ENCODE peak calls at places on chromosome 16, in four cellular contexts. P is PC-3, N is transverse colon, Z is uterus. X is an unnamed sample.

GRCh38 chr16:57315401-57315800 is 30.9 kb upstream of the PLLP start:
- DNase-seq in Z (no peak), N (no peak), P (no peak), X (no peak)

GRCh38 chr16:1159973-1160772 is 7.3 kb downstream of the CACNA1H start:
- DNase-seq in Z (peak; percentile 88), N (peak; percentile 26), P (peak; percentile 15), X (no peak)

GRCh38 chr16:77613115-77613514 is 109.2 kb upstream of the NUDT7 start:
- DNase-seq in P (no peak), Z (no peak), N (no peak), X (no peak)

GRCh38 chr16:30166202-30166902 is 17.1 kb upstream of the CORO1A start:
- DNase-seq in N (no peak), P (no peak), Z (no peak), X (peak; percentile 81)

GRCh38 chr16:57357330-57358151 is 1.0 kb upstream of the CCL22 start:
- DNase-seq in Z (no peak), P (no peak), N (no peak), X (no peak)

GRCh38 chr16:66750279-66751134 is 902 bp downstream of the DYNC1LI2 start:
- DNase-seq in Z (no peak), N (no peak), P (no peak), X (peak; percentile 17)

GRCh38 chr16:3152273-3153076 is 17.6 kb downstream of the ZNF213 start:
- DNase-seq in N (peak; percentile 91), P (peak; percentile 96), Z (peak; percentile 96), X (peak; percentile 59)

GRCh38 chr16:88772871-88773811 is 11.9 kb downstream of the PIEZO1 start:
- DNase-seq in Z (no peak), N (peak; percentile 66), P (peak; percentile 18), X (no peak)

GRCh38 chr16:12203780-12204351 is 227.3 kb downstream of the SNX29 start:
- DNase-seq in N (no peak), Z (no peak), P (no peak), X (no peak)

GRCh38 chr16:2751577-2752034 is 832 bp upstream of the SRRM2 start:
- DNase-seq in P (no peak), N (peak; percentile 33), Z (peak; percentile 49), X (peak; percentile 83)

GRCh38 chr16:66741131-66741900 is 10.1 kb downstream of the DYNC1LI2 start:
- DNase-seq in P (peak; percentile 74), Z (peak; percentile 94), N (peak; percentile 89), X (no peak)

GRCh38 chr16:87954361-87954760 is 3.1 kb downstream of the BANP start:
- DNase-seq in N (no peak), P (no peak), Z (no peak), X (no peak)

GRCh38 chr16:68538880-68539701 is at the start of gene ZFP90:
- DNase-seq in Z (peak; percentile 83), N (peak; percentile 90), P (peak; percentile 79), X (peak; percentile 98)

GRCh38 chr16:57260294-57260929 is 15.4 kb downstream of the ARL2BP start:
- DNase-seq in P (peak; percentile 65), N (peak; percentile 7), Z (no peak), X (peak; percentile 68)

GRCh38 chr16:53781023-53781605 is 77.2 kb downstream of the FTO start:
- DNase-seq in P (peak; percentile 71), Z (no peak), N (no peak), X (no peak)

GRCh38 chr16:12143776-12144175 is 167.2 kb downstream of the SNX29 start:
- DNase-seq in N (no peak), P (no peak), Z (no peak), X (no peak)

GRCh38 chr16:2586901-2587480 is 49.2 kb downstream of the PDPK1 start:
- DNase-seq in N (no peak), P (no peak), Z (no peak), X (no peak)

GRCh38 chr16:68433316-68433715 is 15.0 kb downstream of the SMPD3 start:
- DNase-seq in N (no peak), Z (no peak), P (no peak), X (no peak)

GRCh38 chr16:75027520-75028300 is 28.9 kb downstream of the ZNRF1 start:
- DNase-seq in N (no peak), P (no peak), Z (no peak), X (no peak)

GRCh38 chr16:54657058-54657708 is 273.5 kb upstream of the IRX5 start:
- DNase-seq in Z (no peak), P (peak; percentile 31), N (no peak), X (no peak)

GRCh38 chr16:89106533-89107208 is 13.0 kb downstream of the ACSF3 start:
- DNase-seq in N (no peak), P (no peak), Z (no peak), X (no peak)

GRCh38 chr16:57826706-57827625 is 24.7 kb upstream of the KIFC3 start:
- DNase-seq in N (no peak), Z (no peak), P (no peak), X (no peak)

GRCh38 chr16:75065149-75065807 is 51.3 kb downstream of the LDHD start:
- DNase-seq in P (peak; percentile 71), N (peak; percentile 53), Z (no peak), X (no peak)

GRCh38 chr16:106623-107324 is 28.7 kb downstream of the MPG start:
- DNase-seq in Z (peak; percentile 65), P (peak; percentile 67), N (peak; percentile 46), X (peak; percentile 83)

GRCh38 chr16:84647830-84648594 is at the start of gene KLHL36:
- DNase-seq in P (peak; percentile 19), Z (peak; percentile 40), N (peak; percentile 63), X (peak; percentile 95)

GRCh38 chr16:14057878-14058382 is 13.2 kb upstream of the MRTFB start:
- DNase-seq in Z (peak; percentile 66), P (no peak), N (no peak), X (no peak)

DNA sequence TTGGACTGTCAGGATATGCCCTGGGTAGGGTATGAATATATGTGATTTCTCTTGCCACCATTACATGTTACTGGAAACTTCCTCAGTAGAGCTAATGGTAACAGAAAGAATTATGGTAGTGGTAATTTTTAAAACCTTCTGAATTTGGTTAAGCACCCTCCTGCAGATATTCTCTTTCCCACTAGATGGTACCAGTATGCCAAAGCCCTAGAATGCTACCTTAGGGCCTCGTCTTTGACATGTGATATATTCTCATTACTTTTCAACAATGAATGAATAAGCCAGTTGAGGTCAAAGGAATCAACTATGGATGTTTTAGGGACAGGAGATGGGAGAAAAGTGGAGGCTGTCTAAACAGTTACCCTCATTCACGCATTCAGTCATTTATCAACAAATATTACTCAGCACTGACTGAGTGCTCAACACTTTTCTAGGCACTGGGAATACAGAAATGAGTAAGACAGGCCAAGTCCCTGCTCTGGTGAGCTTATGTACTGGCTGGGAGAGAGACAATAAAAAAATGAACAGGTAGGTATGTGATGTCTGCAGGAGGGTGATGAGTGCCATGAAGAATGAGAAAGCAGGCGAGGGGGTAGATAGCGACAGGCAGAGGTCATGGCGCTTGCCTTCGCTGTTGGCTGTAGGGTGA is 14.7 kb downstream of the CDH13 start:
- DNase-seq in N (no peak), Z (no peak), P (peak; percentile 47), X (no peak)
- TF ChIP-seq CTCF in N (no peak), Z (no peak), P (peak; percentile 48), X (peak; percentile 2)

GRCh38 chr16:18984425-18985005 is 781 bp downstream of the TMC7 start:
- DNase-seq in P (peak; percentile 58), N (no peak), Z (no peak), X (no peak)

GRCh38 chr16:18979936-18980335 is 3.8 kb upstream of the TMC7 start:
- DNase-seq in P (peak; percentile 19), Z (no peak), N (no peak), X (no peak)

GRCh38 chr16:18983565-18984424 is at the start of gene TMC7:
- DNase-seq in Z (peak; percentile 56), N (peak; percentile 90), P (peak; percentile 87), X (peak; percentile 47)
- TF ChIP-seq CTCF in Z (peak; percentile 75), N (peak; percentile 72), P (peak; percentile 85), X (peak; percentile 39)

DNA sequence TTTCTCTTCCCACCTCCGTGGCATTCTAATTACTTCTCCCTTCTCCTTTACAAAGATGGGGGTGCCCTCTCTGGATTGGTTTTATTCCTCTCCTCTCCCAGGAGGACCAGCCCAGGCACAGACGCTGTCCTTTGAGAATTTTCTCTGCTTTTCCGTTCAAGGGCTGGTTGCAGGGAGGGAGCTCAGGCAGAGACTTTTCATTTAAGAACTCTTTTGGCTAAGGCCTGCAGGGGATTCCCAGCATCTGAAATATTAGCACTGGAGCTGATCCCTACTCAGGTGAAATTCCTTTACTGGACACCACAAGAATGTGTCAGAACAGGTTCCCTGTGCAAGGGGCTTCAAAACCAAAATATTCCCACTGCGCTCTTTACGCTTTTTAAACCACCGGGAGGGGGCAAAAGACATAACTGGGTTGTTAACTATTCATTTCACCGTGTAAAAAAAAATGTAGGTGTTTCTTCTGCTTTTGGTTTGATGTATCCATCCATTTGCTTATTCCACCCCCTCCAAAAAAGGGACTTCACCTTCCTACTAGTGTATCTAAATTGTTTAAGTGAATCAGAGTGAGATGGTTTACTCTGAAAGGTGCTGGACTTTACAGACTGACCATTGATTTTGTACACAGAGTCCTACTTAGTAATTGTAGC is 1.4 kb downstream of the NFAT5 start:
- DNase-seq in Z (peak; percentile 20), N (no peak), P (peak; percentile 65), X (peak; percentile 54)
- TF ChIP-seq CTCF in Z (no peak), N (no peak), P (no peak), X (peak; percentile 15)

DNA sequence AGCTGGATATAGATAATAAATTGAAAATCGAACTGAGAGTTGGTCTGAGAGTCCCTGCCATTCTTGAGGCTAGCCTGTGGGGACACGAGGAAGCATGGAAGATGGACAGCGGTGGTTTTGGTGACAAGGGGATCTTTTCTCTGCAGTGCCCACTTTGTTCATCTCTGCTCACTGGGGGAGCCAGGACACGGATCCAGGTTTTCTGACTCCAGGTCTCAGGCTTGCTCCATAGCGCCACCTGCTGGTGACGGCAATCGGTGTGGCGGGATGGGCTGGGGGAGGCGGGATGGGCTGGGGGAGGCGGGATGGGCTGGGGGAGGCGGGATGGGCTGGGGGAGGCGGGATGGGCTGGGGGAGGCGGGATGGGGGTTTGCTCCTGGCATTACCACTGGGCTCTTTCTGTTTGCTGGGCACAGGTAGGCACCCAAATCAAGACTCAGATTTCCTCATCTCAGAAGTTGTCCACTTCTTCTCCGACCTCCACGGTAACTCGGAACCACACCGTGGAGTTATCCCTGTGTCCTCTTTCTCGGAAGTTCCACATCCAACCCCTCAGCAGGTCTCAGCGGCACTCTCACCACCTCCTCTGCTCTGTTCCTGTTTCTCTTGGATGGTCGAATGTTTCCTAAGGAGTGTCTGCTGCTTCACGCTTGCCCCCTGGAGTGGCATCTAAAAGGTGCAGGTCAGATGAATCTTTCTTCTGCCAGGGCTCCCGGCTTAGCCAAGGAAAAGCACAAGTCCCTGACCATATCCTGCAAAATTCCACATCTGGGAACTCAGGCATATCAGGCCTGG is 142.4 kb downstream of the CYLD start:
- DNase-seq in P (peak; percentile 48), Z (no peak), N (no peak), X (peak; percentile 57)
- TF ChIP-seq CTCF in P (peak; percentile 25), Z (no peak), N (peak; percentile 23), X (peak; percentile 58)

GRCh38 chr16:71214771-71215381 is 15.6 kb downstream of the HYDIN start:
- DNase-seq in P (peak; percentile 14), Z (no peak), N (no peak), X (no peak)
- TF ChIP-seq CTCF in P (peak; percentile 36), Z (no peak), N (peak; percentile 5), X (peak; percentile 28)

GRCh38 chr16:27687605-27688004 is 137.7 kb downstream of the KATNIP start:
- DNase-seq in N (no peak), P (no peak), Z (no peak), X (no peak)

GRCh38 chr16:27684047-27684446 is 134.1 kb downstream of the KATNIP start:
- DNase-seq in N (no peak), Z (no peak), P (no peak), X (no peak)

GRCh38 chr16:27686926-27687325 is 137.0 kb downstream of the KATNIP start:
- DNase-seq in P (no peak), Z (no peak), N (no peak), X (no peak)

GRCh38 chr16:27689711-27690110 is 139.8 kb downstream of the KATNIP start:
- DNase-seq in P (no peak), Z (no peak), N (no peak), X (no peak)

GRCh38 chr16:27685802-27686201 is 135.9 kb downstream of the KATNIP start:
- DNase-seq in P (no peak), N (peak; percentile 10), Z (no peak), X (no peak)
- TF ChIP-seq CTCF in P (no peak), N (no peak), Z (no peak), X (no peak)